ENCODE peak calls at places on chromosomes 11 and 22, in seven cellular contexts. G, M, F, P, Q, A and S are unnamed samples.

GRCh38 chr11:126288237-126288636 is 5.3 kb downstream of the TIRAP start:
- DNase-seq in A (no peak), Q (no peak), P (no peak), F (no peak), G (no peak), M (no peak), S (no peak)

GRCh38 chr11:122758361-122758760 is 79.9 kb upstream of the CRTAM start:
- DNase-seq in A (no peak), P (no peak), Q (no peak), F (no peak), M (no peak), G (no peak), S (no peak)

GRCh38 chr22:49789289-49790141 is 38.2 kb downstream of the BRD1 start:
- DNase-seq in M (no peak), P (no peak), G (peak), Q (peak), F (peak), A (no peak), S (peak)

GRCh38 chr11:35725880-35726279 is 63.3 kb downstream of the TRIM44 start:
- DNase-seq in G (peak), P (peak), F (peak), A (no peak), M (no peak), Q (peak), S (peak)

GRCh38 chr11:39192671-39193070 is 2266.8 kb downstream of the LRRC4C start:
- DNase-seq in P (no peak), F (no peak), G (no peak), Q (no peak), M (no peak), A (no peak), S (no peak)

GRCh38 chr11:61791737-61792309 is 576 bp downstream of the TMEM258 start:
- DNase-seq in M (peak), F (peak), G (peak), Q (peak), P (peak), A (peak), S (peak)

GRCh38 chr22:43561421-43562178 is 149.8 kb downstream of the MPPED1 start:
- DNase-seq in F (no peak), A (no peak), P (no peak), Q (no peak), G (no peak), M (peak), S (no peak)

GRCh38 chr22:38230108-38230825 is 28.5 kb downstream of the MAFF start:
- DNase-seq in P (no peak), M (peak), F (peak), G (peak), A (peak), Q (peak), S (peak)

GRCh38 chr11:119065369-119065768 is 2.2 kb upstream of the VPS11 start:
- DNase-seq in Q (peak), P (no peak), F (peak), A (no peak), G (peak), M (peak), S (peak)

GRCh38 chr22:27154717-27155116 is 497.3 kb downstream of the MIAT start:
- DNase-seq in Q (no peak), P (no peak), A (no peak), F (no peak), M (no peak), G (no peak), S (no peak)

GRCh38 chr11:92776676-92777075 is 192.8 kb upstream of the MTNR1B start:
- DNase-seq in G (no peak), M (no peak), Q (no peak), A (no peak), F (peak), P (no peak), S (no peak)

GRCh38 chr11:45022294-45023064 is 71.8 kb upstream of the TP53I11 start:
- DNase-seq in G (peak), A (no peak), P (no peak), Q (no peak), F (peak), M (no peak), S (peak)

GRCh38 chr22:30309981-30310672 is 16.6 kb downstream of the TBC1D10A start:
- DNase-seq in P (no peak), A (no peak), Q (peak), M (no peak), F (peak), G (peak), S (peak)

GRCh38 chr22:35480627-35481565 is 59.7 kb upstream of the RASD2 start:
- DNase-seq in P (no peak), F (peak), G (no peak), M (no peak), A (no peak), Q (no peak), S (peak)

GRCh38 chr11:69245491-69246345 is 48.2 kb upstream of the MYEOV start:
- DNase-seq in P (no peak), G (no peak), M (no peak), F (no peak), Q (no peak), A (no peak), S (no peak)

GRCh38 chr22:39176067-39176621 is 23.7 kb upstream of the CBX7 start:
- DNase-seq in P (no peak), Q (peak), M (no peak), A (no peak), F (peak), G (peak), S (peak)

GRCh38 chr11:60777572-60777971 is 7.6 kb upstream of the MS4A10 start:
- DNase-seq in P (peak), F (peak), A (no peak), M (no peak), G (peak), Q (peak), S (peak)

GRCh38 chr11:35953081-35953480 is 9.2 kb downstream of the LDLRAD3 start:
- DNase-seq in A (peak), Q (no peak), P (no peak), F (no peak), M (no peak), G (no peak), S (no peak)

GRCh38 chr22:24133187-24133965 is 47.9 kb upstream of the SUSD2 start:
- DNase-seq in A (no peak), F (peak), P (no peak), Q (peak), G (peak), M (peak), S (peak)

GRCh38 chr11:20087118-20087521 is 73.2 kb downstream of the DBX1 start:
- DNase-seq in M (no peak), Q (peak), F (peak), P (no peak), A (no peak), G (no peak), S (no peak)

GRCh38 chr11:27241316-27242122 is 121.5 kb downstream of the CCDC34 start:
- DNase-seq in Q (peak), M (no peak), P (no peak), A (no peak), G (peak), F (peak), S (peak)

GRCh38 chr11:33294224-33294623 is 37.0 kb downstream of the HIPK3 start:
- DNase-seq in A (no peak), M (no peak), F (no peak), G (no peak), P (no peak), Q (no peak), S (no peak)

GRCh38 chr11:34302046-34302921 is 55.5 kb downstream of the ABTB2 start:
- DNase-seq in G (peak), F (peak), M (no peak), P (peak), Q (peak), A (no peak), S (peak)